ENCODE peak calls at places on chromosomes 4 and X, in four cellular contexts. U, K, R and N are unnamed samples.

GRCh38 chr4:150237110-150237852 is 159.0 kb downstream of the DCLK2 start:
- DNase-seq in U (no peak), K (no peak), R (no peak), N (no peak)

GRCh38 chrX:48196745-48197213 is at the start of gene SSX5:
- DNase-seq in U (no peak), K (no peak), R (no peak), N (no peak)

GRCh38 chr4:99201687-99202086 is 17.4 kb downstream of the ADH6 start:
- DNase-seq in U (no peak), K (no peak), R (no peak), N (no peak)

GRCh38 chr4:186826866-186827541 is 103.3 kb upstream of the FAT1 start:
- DNase-seq in U (no peak), K (no peak), R (no peak), N (no peak)

GRCh38 chr4:65789850-65790249 is 119.6 kb upstream of the EPHA5 start:
- DNase-seq in U (no peak), K (no peak), R (no peak), N (no peak)

GRCh38 chr4:139783761-139784484 is 118.3 kb downstream of the MGST2 start:
- DNase-seq in U (no peak), K (peak; percentile 29), R (peak; percentile 38), N (no peak)

GRCh38 chr4:140046037-140046436 is 107.9 kb downstream of the MAML3 start:
- DNase-seq in U (no peak), K (no peak), R (no peak), N (no peak)

GRCh38 chr4:70958681-70959080 is 34.8 kb upstream of the DCK start:
- DNase-seq in U (no peak), K (no peak), R (no peak), N (no peak)

GRCh38 chr4:89954906-89955305 is 60.3 kb downstream of the MMRN1 start:
- DNase-seq in U (no peak), K (no peak), R (no peak), N (no peak)

GRCh38 chr4:86927843-86928395 is 6.9 kb upstream of the AFF1 start:
- DNase-seq in U (no peak), K (no peak), R (no peak), N (no peak)

GRCh38 chrX:123348468-123348867 is 164.4 kb downstream of the GRIA3 start:
- DNase-seq in U (no peak), K (no peak), R (no peak), N (no peak)

GRCh38 chr4:13992041-13992440 is 364.5 kb upstream of the BOD1L1 start:
- DNase-seq in U (no peak), K (no peak), R (no peak), N (no peak)

GRCh38 chr4:91984466-91984865 is 319.3 kb upstream of the GRID2 start:
- DNase-seq in U (no peak), K (no peak), R (no peak), N (no peak)

GRCh38 chr4:3437998-3438846 is 3.5 kb upstream of the HGFAC start:
- DNase-seq in U (no peak), K (no peak), R (no peak), N (no peak)

GRCh38 chr4:169243808-169244207 is 26.9 kb downstream of the SH3RF1 start:
- DNase-seq in U (no peak), K (no peak), R (no peak), N (no peak)

GRCh38 chr4:166585491-166585890 is 648.8 kb downstream of the SPOCK3 start:
- DNase-seq in U (no peak), K (no peak), R (no peak), N (no peak)

GRCh38 chr4:119647558-119647957 is 19.0 kb upstream of the PDE5A start:
- DNase-seq in U (no peak), K (no peak), R (no peak), N (no peak)

GRCh38 chrX:84634201-84634782 is 132.0 kb upstream of the HDX start:
- DNase-seq in U (no peak), K (no peak), R (no peak), N (no peak)

GRCh38 chrX:125205084-125205917 is 114.4 kb upstream of the TEX13C start:
- DNase-seq in U (peak; percentile 35), K (peak; percentile 47), R (peak; percentile 64), N (peak; percentile 50)

GRCh38 chr4:81802308-81802846 is 330.7 kb upstream of the RASGEF1B start:
- DNase-seq in U (no peak), K (no peak), R (no peak), N (no peak)

GRCh38 chr4:54784188-54784671 is 126.5 kb downstream of the KIT start:
- DNase-seq in U (no peak), K (peak; percentile 67), R (no peak), N (no peak)

GRCh38 chr4:14719053-14719452 is 283.2 kb upstream of the CPEB2 start:
- DNase-seq in U (no peak), K (no peak), R (no peak), N (no peak)

GRCh38 chr4:189096717-189097116 is 844.0 kb upstream of the FRG1 start:
- DNase-seq in U (no peak), K (no peak), R (no peak), N (no peak)

GRCh38 chr4:120218981-120219380 is 152.3 kb upstream of the MAD2L1 start:
- DNase-seq in U (no peak), K (no peak), R (no peak), N (no peak)

GRCh38 chr4:148004228-148004813 is 272.4 kb downstream of the ARHGAP10 start:
- DNase-seq in U (peak; percentile 9), K (no peak), R (no peak), N (no peak)

GRCh38 chrX:41759817-41760216 is 35.8 kb downstream of the GPR82 start:
- DNase-seq in U (peak; percentile 43), K (no peak), R (no peak), N (no peak)

GRCh38 chr4:105619193-105619931 is 66.9 kb downstream of the ARHGEF38 start:
- DNase-seq in U (no peak), K (peak; percentile 39), R (no peak), N (no peak)

GRCh38 chrX:74931214-74931613 is 6.0 kb upstream of the NEXMIF start:
- DNase-seq in U (peak; percentile 1), K (no peak), R (no peak), N (no peak)

GRCh38 chr4:15495621-15496020 is 25.9 kb downstream of the CC2D2A start:
- DNase-seq in U (no peak), K (no peak), R (no peak), N (no peak)

GRCh38 chr4:176778491-176778890 is 14.2 kb downstream of the VEGFC start:
- DNase-seq in U (no peak), K (no peak), R (no peak), N (no peak)

GRCh38 chr4:182197611-182198010 is 45.6 kb upstream of the TENM3 start:
- DNase-seq in U (no peak), K (no peak), R (no peak), N (no peak)